ENCODE peak calls at places on chromosomes 13 and 19, in ten cellular contexts. L is left lung; U is fibroblast of lung; G is CD4-positive, CD25-positive, alpha-beta regulatory T cell; P is tibial artery; H is iPS DF 6.9; R is ovary; Q is aorta; D is neural progenitor cell; K is brain microvascular endothelial cell. N is an unnamed sample.

GRCh38 chr13:42925626-42926025 is 66.4 kb downstream of the EPSTI1 start:
- DNase-seq in P (no peak), L (no peak), H (no peak), R (no peak), D (no peak), Q (no peak), G (no peak), K (no peak), U (no peak), N (no peak)

GRCh38 chr13:22926176-22927007 is 254.4 kb upstream of the SGCG start:
- DNase-seq in D (peak; percentile 27), K (no peak), H (no peak), Q (peak; percentile 87), P (peak; percentile 77), R (peak; percentile 90), G (no peak), L (peak; percentile 85), U (peak; percentile 40), N (peak; percentile 85)

GRCh38 chr19:28289294-28290063 is 923.5 kb downstream of the UQCRFS1 start:
- DNase-seq in Q (no peak), L (no peak), P (no peak), U (peak; percentile 77), K (no peak), R (no peak), G (no peak), D (no peak), H (no peak), N (no peak)

GRCh38 chr19:19588546-19588945 is 29.9 kb downstream of the PBX4 start:
- DNase-seq in G (no peak), K (no peak), Q (no peak), U (no peak), D (no peak), R (no peak), H (no peak), P (no peak), L (no peak), N (no peak)

GRCh38 chr19:56107626-56108351 is 13.3 kb downstream of the ZNF787 start:
- DNase-seq in U (no peak), K (no peak), D (no peak), G (no peak), Q (no peak), L (no peak), P (peak; percentile 39), R (no peak), H (no peak), N (peak; percentile 36)

GRCh38 chr19:38656171-38656981 is 8.9 kb downstream of the ACTN4 start:
- DNase-seq in Q (no peak), R (no peak), G (peak; percentile 79), P (no peak), L (no peak), D (no peak), U (peak; percentile 62), H (no peak), K (peak; percentile 63), N (no peak)

GRCh38 chr13:95418946-95419345 is 117.7 kb upstream of the ABCC4 start:
- DNase-seq in K (no peak), G (no peak), H (no peak), D (no peak), P (no peak), U (no peak), R (no peak), L (no peak), Q (no peak), N (no peak)

GRCh38 chr13:44768775-44769578 is 192.8 kb upstream of the TSC22D1 start:
- DNase-seq in H (no peak), U (peak; percentile 60), K (no peak), P (no peak), Q (no peak), G (no peak), L (no peak), R (no peak), D (no peak), N (no peak)

GRCh38 chr13:20482275-20482761 is 43.3 kb downstream of the CRYL1 start:
- DNase-seq in G (no peak), P (no peak), U (no peak), L (no peak), Q (no peak), H (no peak), K (no peak), R (no peak), D (no peak), N (no peak)

GRCh38 chr13:32659736-32660135 is 73.5 kb downstream of the PDS5B start:
- DNase-seq in D (no peak), L (no peak), K (no peak), G (no peak), P (no peak), U (peak; percentile 54), H (no peak), R (no peak), Q (no peak), N (no peak)

GRCh38 chr13:20525144-20525600 is 485 bp downstream of the CRYL1 start:
- DNase-seq in K (no peak), U (peak; percentile 6), R (peak; percentile 13), H (no peak), L (peak; percentile 43), G (peak; percentile 28), D (peak; percentile 54), Q (peak; percentile 55), P (no peak), N (no peak)

GRCh38 chr19:44856438-44857083 is 10.5 kb downstream of the NECTIN2 start:
- DNase-seq in G (no peak), P (peak; percentile 36), Q (peak; percentile 64), R (no peak), D (no peak), H (no peak), U (peak; percentile 68), K (peak; percentile 48), L (peak; percentile 40), N (no peak)

GRCh38 chr13:24005711-24006281 is 108.5 kb upstream of the C1QTNF9B start:
- DNase-seq in D (no peak), R (no peak), H (no peak), P (no peak), Q (no peak), L (no peak), K (no peak), G (no peak), U (peak; percentile 13), N (no peak)

GRCh38 chr19:15330801-15331418 is 1.4 kb downstream of the BRD4 start:
- DNase-seq in D (peak; percentile 56), Q (no peak), H (no peak), G (no peak), P (no peak), R (no peak), U (peak; percentile 86), K (peak; percentile 69), L (peak; percentile 42), N (no peak)

GRCh38 chr19:403221-404036 is 5.5 kb downstream of the C2CD4C start:
- DNase-seq in K (no peak), R (no peak), D (no peak), G (no peak), Q (peak; percentile 44), H (no peak), U (no peak), P (no peak), L (peak; percentile 25), N (no peak)

GRCh38 chr13:93621966-93622365 is 395.4 kb downstream of the GPC6 start:
- DNase-seq in H (no peak), U (no peak), K (no peak), D (no peak), G (no peak), P (no peak), L (no peak), R (no peak), Q (no peak), N (no peak)

GRCh38 chr19:1619703-1620102 is 14.4 kb upstream of the UQCR11 start:
- DNase-seq in G (no peak), P (no peak), K (no peak), H (no peak), U (no peak), L (no peak), R (no peak), D (no peak), Q (no peak), N (no peak)
- H3K36me3 ChIP-seq in G (peaks cover 12% of the 10 kb centered on the region), P (peaks cover 94% of the 10 kb centered on the region), K (peaks cover 61% of the 10 kb centered on the region), H (peaks cover 71% of the 10 kb centered on the region), U (peaks cover 21% of the 10 kb centered on the region), L (no peaks in the 10 kb centered on the region), R (no peaks in the 10 kb centered on the region), D (no peaks in the 10 kb centered on the region), Q (peaks cover 7% of the 10 kb centered on the region), N (peaks cover 73% of the 10 kb centered on the region)

DNA sequence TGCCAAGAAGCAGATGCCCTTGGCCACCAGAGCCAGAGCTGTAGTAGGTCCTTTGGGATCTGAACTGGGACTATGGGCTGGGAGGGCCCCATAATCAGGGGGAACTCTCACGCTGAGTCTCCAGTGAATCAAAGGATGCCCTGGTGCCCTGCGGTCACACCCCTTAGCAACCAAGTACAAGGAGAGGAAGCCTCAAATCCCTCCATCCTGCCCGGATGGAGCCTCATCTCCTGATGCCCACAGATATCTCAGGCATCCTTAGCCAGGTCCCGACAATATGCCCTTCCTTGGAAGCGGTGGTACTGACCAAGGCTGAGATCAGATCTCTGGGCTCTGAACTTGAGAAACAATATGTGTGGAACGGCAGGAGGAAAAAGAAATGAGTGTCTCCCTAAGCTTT is 1.7 kb downstream of the PLEKHA4 start:
- DNase-seq in H (no peak), U (no peak), R (no peak), Q (no peak), P (no peak), D (no peak), K (no peak), L (no peak), G (no peak), N (no peak)
- H3K27ac ChIP-seq in H (no peak overlapping the region), U (peak overlapping the region; percentile 86), R (peak overlapping the region; percentile 90), Q (no peak overlapping the region), P (no peak overlapping the region), D (no peak overlapping the region), K (no peak overlapping the region), L (no peak overlapping the region), G (no peak overlapping the region), N (peak overlapping the region; percentile 2)

DNA sequence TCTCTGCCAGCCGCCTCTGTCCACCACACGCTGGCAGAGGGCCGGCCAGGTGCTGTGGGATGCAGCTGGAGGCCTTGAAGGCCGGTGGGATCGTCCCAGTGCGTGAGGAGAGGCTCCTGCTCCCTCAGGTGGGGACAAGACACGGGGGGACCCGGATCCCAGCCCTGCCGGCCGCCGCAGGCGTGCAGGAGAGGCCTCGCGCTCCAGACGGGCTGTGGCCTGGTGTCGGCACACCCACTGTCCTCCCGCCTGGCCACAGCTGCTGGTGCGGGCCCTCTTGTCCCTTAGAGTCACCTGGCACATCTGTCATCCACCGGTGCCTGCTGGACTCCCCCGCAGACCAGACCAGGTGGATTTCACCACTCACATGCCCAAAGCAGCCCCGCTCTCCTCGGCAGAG is 18.1 kb upstream of the GNA15 start:
- DNase-seq in U (no peak), R (no peak), Q (no peak), D (no peak), P (no peak), G (no peak), K (no peak), L (no peak), H (no peak), N (no peak)
- H3K36me3 ChIP-seq in U (peaks cover 9% of the 10 kb centered on the region), R (no peaks in the 10 kb centered on the region), Q (no peaks in the 10 kb centered on the region), D (no peaks in the 10 kb centered on the region), P (peaks cover 97% of the 10 kb centered on the region), G (no peaks in the 10 kb centered on the region), K (peaks cover 10% of the 10 kb centered on the region), L (no peaks in the 10 kb centered on the region), H (peaks cover 13% of the 10 kb centered on the region), N (peaks cover 9% of the 10 kb centered on the region)

DNA sequence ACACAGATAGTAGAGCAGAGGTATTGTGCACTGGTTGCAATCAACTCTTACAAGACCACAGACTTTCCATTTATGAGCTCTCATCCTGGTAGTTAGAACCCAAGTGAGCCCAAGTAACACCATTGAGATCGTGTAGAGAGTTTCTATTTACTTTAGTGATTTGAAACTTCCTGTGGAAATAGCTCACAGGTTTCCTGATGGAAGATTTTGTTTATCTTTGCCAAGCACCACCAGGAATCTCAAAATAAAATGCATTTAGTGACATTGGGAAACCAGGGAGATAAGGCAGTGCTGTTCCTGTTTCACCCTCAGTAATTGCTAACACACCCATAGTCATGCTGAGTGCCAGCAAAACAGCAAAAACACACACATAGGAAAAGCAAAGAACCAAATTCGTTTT is 102.5 kb downstream of the FLT1 start:
- DNase-seq in R (no peak), L (no peak), P (no peak), D (no peak), H (no peak), G (no peak), K (no peak), Q (no peak), U (no peak), N (no peak)
- H3K27ac ChIP-seq in R (no peak overlapping the region), L (no peak overlapping the region), P (no peak overlapping the region), D (no peak overlapping the region), H (no peak overlapping the region), G (no peak overlapping the region), K (no peak overlapping the region), Q (no peak overlapping the region), U (no peak overlapping the region), N (peak overlapping the region; percentile 10)

N was measured in heart right ventricle.